ENCODE peak calls at places on chromosomes 7 and 10, in nine cellular contexts. O is HCT116, T is SK-N-SH, A is SJSA1, N is mesendoderm, V is left ventricle myocardium inferior, U is A549, E is Karpas-422, P is Peyer's patch. Y is an unnamed sample.
A peak's percentile ranks its signal among the peaks of the same experiment; 100 is the strongest.

GRCh38 chr7:40436761-40437160 is 302.0 kb downstream of the SUGCT start:
- DNase-seq in O (no peak), T (no peak), A (no peak), N (no peak), V (no peak), U (no peak), E (no peak), P (no peak), Y (no peak)

GRCh38 chr7:134828361-134828760 is 48.9 kb downstream of the CALD1 start:
- DNase-seq in O (no peak), T (no peak), A (no peak), N (no peak), V (no peak), U (no peak), E (no peak), P (no peak), Y (no peak)

GRCh38 chr10:75499556-75499955 is 68.1 kb downstream of the LRMDA start:
- DNase-seq in O (no peak), T (no peak), A (no peak), N (no peak), V (no peak), U (no peak), E (no peak), P (no peak), Y (no peak)

GRCh38 chr7:108135446-108136190 is 5.5 kb upstream of the LAMB4 start:
- DNase-seq in O (no peak), T (no peak), A (no peak), N (no peak), V (no peak), U (no peak), E (peak; percentile 52), P (peak; percentile 66), Y (no peak)

GRCh38 chr10:76543655-76544054 is 1094.0 kb downstream of the KCNMA1 start:
- DNase-seq in O (no peak), T (no peak), A (no peak), N (no peak), V (no peak), U (no peak), E (no peak), P (no peak), Y (no peak)

GRCh38 chr10:130858626-130859025 is 452.9 kb downstream of the TCERG1L start:
- DNase-seq in O (no peak), T (no peak), A (no peak), N (no peak), V (no peak), U (no peak), E (peak; percentile 27), P (no peak), Y (no peak)

GRCh38 chr10:43846187-43846680 is 197.6 kb upstream of the ZNF32 start:
- DNase-seq in O (no peak), T (no peak), A (peak; percentile 39), N (no peak), V (peak; percentile 45), U (no peak), E (no peak), P (no peak), Y (no peak)

GRCh38 chr10:43355749-43356371 is 15.6 kb upstream of the FXYD4 start:
- DNase-seq in O (peak; percentile 83), T (no peak), A (no peak), N (peak; percentile 26), V (no peak), U (no peak), E (no peak), P (no peak), Y (no peak)

GRCh38 chr10:73172867-73173266 is 4.9 kb downstream of the FAM149B1 start:
- DNase-seq in O (no peak), T (no peak), A (no peak), N (no peak), V (no peak), U (no peak), E (no peak), P (no peak), Y (no peak)

GRCh38 chr7:69764071-69764470 is 165.8 kb downstream of the AUTS2 start:
- DNase-seq in O (no peak), T (no peak), A (no peak), N (no peak), V (no peak), U (no peak), E (no peak), P (no peak), Y (no peak)

GRCh38 chr7:30829476-30829875 is 58.3 kb downstream of the MINDY4 start:
- DNase-seq in O (no peak), T (no peak), A (no peak), N (no peak), V (no peak), U (no peak), E (no peak), P (no peak), Y (peak; percentile 14)

GRCh38 chr7:151342102-151342646 is 562 bp downstream of the NUB1 start:
- DNase-seq in O (no peak), T (no peak), A (peak; percentile 14), N (no peak), V (no peak), U (no peak), E (no peak), P (no peak), Y (no peak)

GRCh38 chr10:20466731-20467130 is 430.4 kb downstream of the NEBL start:
- DNase-seq in O (no peak), T (no peak), A (no peak), N (peak; percentile 18), V (no peak), U (peak; percentile 3), E (no peak), P (no peak), Y (no peak)

GRCh38 chr10:62652564-62652963 is 152.0 kb upstream of the ADO start:
- DNase-seq in O (no peak), T (no peak), A (no peak), N (no peak), V (no peak), U (no peak), E (peak; percentile 65), P (no peak), Y (no peak)

DNA sequence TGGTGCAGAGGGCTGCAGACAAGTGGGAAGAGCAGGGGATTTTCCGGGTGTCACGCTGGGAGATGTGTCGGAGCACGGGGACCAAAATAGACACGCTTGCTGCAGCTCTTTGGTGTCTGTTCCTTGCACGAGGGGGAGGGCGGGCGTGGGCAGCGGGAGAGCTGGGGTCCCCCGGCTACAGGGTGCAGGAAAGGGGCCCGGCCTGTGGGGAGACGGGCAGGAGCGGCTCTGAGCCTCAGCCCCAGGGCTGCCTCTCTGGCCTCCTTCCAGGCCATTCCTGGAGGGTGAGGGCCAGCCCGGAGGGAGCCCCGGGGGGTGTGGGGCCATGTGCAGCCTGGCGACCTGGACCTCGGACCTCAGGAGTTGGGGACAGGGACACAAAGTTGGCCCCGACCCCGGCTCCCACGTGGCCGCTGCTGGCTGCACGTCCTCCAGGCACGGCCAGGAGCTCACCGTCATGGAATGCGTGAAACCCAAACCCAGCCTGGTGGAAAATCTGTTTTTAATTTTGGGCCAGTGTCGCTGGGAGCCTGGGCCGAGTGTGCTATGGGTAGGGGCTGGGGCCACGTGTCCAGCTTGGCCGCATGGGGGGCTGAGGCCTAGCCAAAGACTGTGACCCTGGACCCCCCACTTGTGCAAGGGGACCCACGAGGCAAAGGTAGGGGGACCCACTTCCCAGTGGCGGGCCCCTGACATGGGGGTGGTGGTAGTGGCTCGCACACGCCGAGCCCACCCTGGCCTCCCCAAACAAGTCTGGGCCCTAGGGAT is 6.6 kb downstream of the TTYH3 start:
- DNase-seq in O (no peak), T (peak; percentile 90), A (peak; percentile 68), N (no peak), V (peak; percentile 73), U (no peak), E (no peak), P (no peak), Y (no peak)
- H3K27ac ChIP-seq in O (no peak overlapping the region), T (peak overlapping the region; percentile 95), A (peak overlapping the region; percentile 78), N (peak overlapping the region; percentile 9), V (peak overlapping the region; percentile 76), U (no peak overlapping the region), E (no peak overlapping the region), P (peak overlapping the region; percentile 65), Y (peak overlapping the region; percentile 74)

GRCh38 chr10:94003496-94003895 is 9.8 kb downstream of the PLCE1 start:
- DNase-seq in O (no peak), T (no peak), A (no peak), N (no peak), V (no peak), U (no peak), E (no peak), P (no peak), Y (no peak)
- H3K27ac ChIP-seq in O (no peak overlapping the region), T (no peak overlapping the region), A (no peak overlapping the region), N (no peak overlapping the region), V (no peak overlapping the region), U (no peak overlapping the region), E (no peak overlapping the region), P (no peak overlapping the region), Y (no peak overlapping the region)

GRCh38 chr10:97416565-97416964 is 9.4 kb upstream of the PGAM1 start:
- DNase-seq in O (no peak), T (no peak), A (no peak), N (no peak), V (no peak), U (no peak), E (no peak), P (no peak), Y (no peak)

GRCh38 chr10:97408496-97408992 is 7.4 kb upstream of the RRP12 start:
- DNase-seq in O (no peak), T (no peak), A (no peak), N (no peak), V (no peak), U (no peak), E (no peak), P (no peak), Y (no peak)

GRCh38 chr10:97407952-97408248 is 6.8 kb upstream of the RRP12 start:
- DNase-seq in O (no peak), T (no peak), A (no peak), N (no peak), V (no peak), U (no peak), E (no peak), P (no peak), Y (no peak)

GRCh38 chr10:97411411-97411810 is 10.3 kb upstream of the RRP12 start:
- DNase-seq in O (no peak), T (no peak), A (no peak), N (no peak), V (no peak), U (no peak), E (no peak), P (no peak), Y (no peak)

GRCh38 chr10:97412891-97413304 is 11.8 kb upstream of the RRP12 start:
- DNase-seq in O (peak; percentile 51), T (no peak), A (no peak), N (no peak), V (no peak), U (no peak), E (no peak), P (no peak), Y (no peak)
- H3K27ac ChIP-seq in O (peak overlapping the region; percentile 32), T (no peak overlapping the region), A (no peak overlapping the region), N (no peak overlapping the region), V (no peak overlapping the region), U (peak overlapping the region; percentile 36), E (no peak overlapping the region), P (no peak overlapping the region), Y (no peak overlapping the region)

GRCh38 chr10:10599994-10600393 is 417.7 kb upstream of the CELF2 start:
- DNase-seq in O (no peak), T (no peak), A (no peak), N (no peak), V (no peak), U (no peak), E (no peak), P (no peak), Y (no peak)

GRCh38 chr10:10609379-10609955 is 408.2 kb upstream of the CELF2 start:
- DNase-seq in O (no peak), T (no peak), A (no peak), N (no peak), V (no peak), U (no peak), E (no peak), P (no peak), Y (no peak)

GRCh38 chr10:10605551-10606081 is 412.1 kb upstream of the CELF2 start:
- DNase-seq in O (no peak), T (no peak), A (no peak), N (no peak), V (no peak), U (no peak), E (no peak), P (no peak), Y (no peak)
- H3K27ac ChIP-seq in O (no peak overlapping the region), T (no peak overlapping the region), A (no peak overlapping the region), N (no peak overlapping the region), V (peak overlapping the region; percentile 61), U (no peak overlapping the region), E (no peak overlapping the region), P (peak overlapping the region; percentile 34), Y (no peak overlapping the region)

Y was measured in caudate nucleus.